ENCODE peak calls at places on chromosomes 1 and 21, in five cellular contexts. X is endodermal cell, A is transverse colon, U is GM23338, T is body of pancreas. F is an unnamed sample.

GRCh38 chr1:179002552-179003345 is 22.9 kb upstream of the FAM20B start:
- DNase-seq in X (peak; percentile 98), A (peak; percentile 79), U (peak; percentile 96), T (peak; percentile 83), F (peak; percentile 74)

GRCh38 chr1:7590426-7590790 is 180.7 kb upstream of the VAMP3 start:
- DNase-seq in X (no peak), A (no peak), U (no peak), T (no peak), F (no peak)

GRCh38 chr1:226821719-226822085 is 48.7 kb upstream of the PSEN2 start:
- DNase-seq in X (no peak), A (no peak), U (no peak), T (no peak), F (no peak)

GRCh38 chr1:9605946-9606455 is 17.3 kb downstream of the TMEM201 start:
- DNase-seq in X (no peak), A (no peak), U (no peak), T (no peak), F (no peak)

GRCh38 chr1:221462345-221462744 is 279.5 kb downstream of the DUSP10 start:
- DNase-seq in X (no peak), A (no peak), U (no peak), T (no peak), F (no peak)

GRCh38 chr1:29674625-29675326 is 438.5 kb downstream of the PTPRU start:
- DNase-seq in X (peak; percentile 19), A (no peak), U (no peak), T (no peak), F (peak; percentile 21)

GRCh38 chr1:9787702-9788101 is 36.1 kb downstream of the CLSTN1 start:
- DNase-seq in X (no peak), A (peak; percentile 45), U (no peak), T (no peak), F (no peak)

GRCh38 chr1:85027242-85027983 is 20.9 kb downstream of the MCOLN3 start:
- DNase-seq in X (no peak), A (no peak), U (peak; percentile 30), T (no peak), F (no peak)

GRCh38 chr1:177278626-177279390 is 108.0 kb downstream of the BRINP2 start:
- DNase-seq in X (peak; percentile 50), A (no peak), U (peak; percentile 7), T (no peak), F (no peak)

GRCh38 chr1:96643519-96643918 is 78.1 kb upstream of the PTBP2 start:
- DNase-seq in X (no peak), A (no peak), U (no peak), T (no peak), F (no peak)

GRCh38 chr1:36476945-36477344 is 5.8 kb downstream of the CSF3R start:
- DNase-seq in X (no peak), A (no peak), U (no peak), T (no peak), F (no peak)

GRCh38 chr1:16122361-16122881 is 33.4 kb downstream of the EPHA2 start:
- DNase-seq in X (peak; percentile 78), A (no peak), U (no peak), T (no peak), F (no peak)

GRCh38 chr1:237981223-237981622 is 90.5 kb upstream of the ZP4 start:
- DNase-seq in X (no peak), A (no peak), U (no peak), T (no peak), F (no peak)

GRCh38 chr1:3856923-3857790 is at the start of the genes CEP104 and DFFB:
- DNase-seq in X (peak; percentile 99), A (peak; percentile 97), U (peak; percentile 98), T (peak; percentile 100), F (peak; percentile 98)

GRCh38 chr1:211521102-211521815 is 29.3 kb upstream of the RD3 start:
- DNase-seq in X (no peak), A (no peak), U (no peak), T (peak; percentile 10), F (no peak)

GRCh38 chr21:29017639-29018237 is 1.4 kb downstream of the RWDD2B start:
- DNase-seq in X (no peak), A (no peak), U (no peak), T (no peak), F (no peak)

GRCh38 chr1:50720457-50721053 is 239.5 kb downstream of the FAF1 start:
- DNase-seq in X (no peak), A (no peak), U (peak; percentile 51), T (no peak), F (no peak)

GRCh38 chr1:8684590-8684989 is 132.8 kb downstream of the RERE start:
- DNase-seq in X (no peak), A (no peak), U (peak; percentile 44), T (no peak), F (no peak)

GRCh38 chr1:118077331-118078055 is 107.5 kb downstream of the SPAG17 start:
- DNase-seq in X (peak; percentile 57), A (no peak), U (peak; percentile 73), T (peak; percentile 37), F (no peak)

GRCh38 chr1:186187601-186188000 is 187.5 kb downstream of the TPR start:
- DNase-seq in X (no peak), A (no peak), U (no peak), T (no peak), F (no peak)

GRCh38 chr1:229121845-229122436 is 149.0 kb upstream of the RAB4A start:
- DNase-seq in X (peak; percentile 57), A (no peak), U (peak; percentile 42), T (peak; percentile 33), F (no peak)

GRCh38 chr1:51293898-51294515 is 36.4 kb downstream of the TTC39A start:
- DNase-seq in X (no peak), A (no peak), U (no peak), T (no peak), F (peak; percentile 10)

DNA sequence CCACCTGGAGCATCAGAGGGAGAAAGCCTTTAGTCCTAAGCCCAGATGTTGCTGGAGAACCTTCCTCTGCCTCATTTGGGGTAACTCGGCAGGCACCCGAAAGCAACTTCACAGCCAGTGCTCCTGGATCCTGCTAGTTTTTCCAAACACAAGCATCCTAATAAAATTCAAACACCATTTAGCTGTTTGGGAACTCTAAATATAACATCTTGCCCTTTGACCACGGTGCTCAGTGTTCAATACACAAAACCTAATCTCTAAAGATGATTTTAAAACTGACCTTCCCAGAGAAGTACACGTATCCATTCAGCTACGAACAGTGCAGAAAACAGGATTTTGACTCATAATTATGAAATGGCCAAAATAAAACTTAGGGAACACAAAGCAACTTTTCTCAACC is 40.3 kb downstream of the PROX1 start:
- DNase-seq in X (no peak), A (no peak), U (no peak), T (no peak), F (no peak)
- H3K27me3 ChIP-seq in X (no peaks in the 10 kb centered on the region), A (no peaks in the 10 kb centered on the region), U (no peaks in the 10 kb centered on the region), T (no peaks in the 10 kb centered on the region), F (no peaks in the 10 kb centered on the region)

DNA sequence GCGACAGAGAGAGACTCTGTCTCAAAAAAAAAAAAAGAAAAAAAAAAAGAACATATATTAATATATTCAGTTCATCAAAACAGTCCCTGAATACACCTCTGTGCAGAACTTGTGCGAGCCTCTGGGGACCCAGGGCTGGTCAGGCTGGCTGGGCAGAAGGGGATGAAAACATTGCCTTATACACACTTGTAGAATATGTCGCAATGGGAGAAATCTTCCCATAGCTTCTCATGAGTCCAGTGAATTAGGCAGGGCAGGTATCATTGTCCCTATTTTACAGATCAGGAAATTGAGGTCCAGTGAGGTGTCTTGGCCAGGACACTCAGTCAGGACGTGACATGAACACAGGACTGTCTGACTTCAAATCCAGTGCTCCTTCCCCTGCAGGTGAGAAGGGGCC is 12.6 kb upstream of the WNT4 start:
- DNase-seq in X (no peak), A (no peak), U (no peak), T (no peak), F (no peak)
- H3K4me1 ChIP-seq in X (peaks cover 26% of the 10 kb centered on the region), A (no peaks in the 10 kb centered on the region), U (no peaks in the 10 kb centered on the region), T (no peaks in the 10 kb centered on the region), F (no peaks in the 10 kb centered on the region)

GRCh38 chr1:17181785-17182464 is 23.0 kb upstream of the PADI1 start:
- DNase-seq in X (peak; percentile 59), A (no peak), U (peak; percentile 36), T (no peak), F (no peak)
- H3K4me3 ChIP-seq in X (no peak overlapping the region), A (no peak overlapping the region), U (no peak overlapping the region), T (no peak overlapping the region), F (no peak overlapping the region)

GRCh38 chr1:110494522-110495406 is 24.2 kb downstream of the KCNA10 start:
- DNase-seq in X (peak; percentile 70), A (no peak), U (peak; percentile 66), T (no peak), F (no peak)

GRCh38 chr1:110502402-110502801 is 16.6 kb downstream of the KCNA10 start:
- DNase-seq in X (no peak), A (no peak), U (no peak), T (no peak), F (no peak)

GRCh38 chr1:110495926-110496600 is 22.9 kb downstream of the KCNA10 start:
- DNase-seq in X (peak; percentile 94), A (peak; percentile 82), U (peak; percentile 88), T (peak; percentile 90), F (peak; percentile 91)

GRCh38 chr1:110501725-110502124 is 17.2 kb downstream of the KCNA10 start:
- DNase-seq in X (no peak), A (no peak), U (no peak), T (no peak), F (no peak)

DNA sequence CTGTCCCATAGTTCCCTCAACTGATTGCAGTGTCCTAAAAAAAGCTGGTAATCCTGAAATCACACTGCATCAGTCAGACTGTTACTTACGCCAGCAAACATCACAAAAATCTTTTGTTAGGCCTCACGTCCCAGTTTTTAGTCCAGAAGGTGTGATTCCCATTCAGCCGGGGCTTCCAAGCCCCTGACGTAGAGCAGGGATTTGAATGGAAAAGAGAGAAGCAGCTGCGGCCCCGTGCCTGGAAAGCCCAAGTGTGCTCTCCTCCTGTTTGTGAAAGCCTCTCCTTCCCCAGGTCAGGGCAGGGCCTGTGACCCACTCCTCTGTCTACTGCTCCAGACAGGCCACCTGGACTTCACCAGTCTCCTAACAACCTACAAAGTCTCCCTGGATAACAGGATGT is 20.7 kb downstream of the KCNA10 start:
- DNase-seq in X (no peak), A (no peak), U (no peak), T (no peak), F (no peak)
- H3K27me3 ChIP-seq in X (no peaks in the 10 kb centered on the region), A (no peaks in the 10 kb centered on the region), U (no peaks in the 10 kb centered on the region), T (no peaks in the 10 kb centered on the region), F (no peaks in the 10 kb centered on the region)

DNA sequence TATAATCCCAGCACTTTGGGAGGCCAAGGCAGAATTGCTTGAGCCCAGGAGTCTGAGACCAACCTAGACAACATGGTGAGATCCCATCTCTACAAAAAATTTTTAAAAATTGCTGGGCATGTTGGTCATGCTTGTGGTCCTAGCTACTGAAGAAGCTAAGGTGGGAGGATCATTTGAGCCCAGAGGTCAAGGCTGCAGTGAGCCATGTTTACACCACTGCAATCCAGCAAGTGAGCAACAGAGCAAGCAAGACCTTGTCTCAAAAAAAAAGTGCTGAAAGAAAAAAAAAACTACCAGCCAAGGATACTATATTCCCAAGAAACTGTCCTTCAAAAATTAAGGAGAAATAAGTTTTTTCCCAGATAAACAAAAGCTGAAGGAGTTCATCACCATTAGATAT is 78.1 kb downstream of the SH3GLB1 start:
- DNase-seq in X (no peak), A (no peak), U (no peak), T (no peak), F (no peak)
- H3K4me1 ChIP-seq in X (no peaks in the 10 kb centered on the region), A (no peaks in the 10 kb centered on the region), U (no peaks in the 10 kb centered on the region), T (no peaks in the 10 kb centered on the region), F (no peaks in the 10 kb centered on the region)

DNA sequence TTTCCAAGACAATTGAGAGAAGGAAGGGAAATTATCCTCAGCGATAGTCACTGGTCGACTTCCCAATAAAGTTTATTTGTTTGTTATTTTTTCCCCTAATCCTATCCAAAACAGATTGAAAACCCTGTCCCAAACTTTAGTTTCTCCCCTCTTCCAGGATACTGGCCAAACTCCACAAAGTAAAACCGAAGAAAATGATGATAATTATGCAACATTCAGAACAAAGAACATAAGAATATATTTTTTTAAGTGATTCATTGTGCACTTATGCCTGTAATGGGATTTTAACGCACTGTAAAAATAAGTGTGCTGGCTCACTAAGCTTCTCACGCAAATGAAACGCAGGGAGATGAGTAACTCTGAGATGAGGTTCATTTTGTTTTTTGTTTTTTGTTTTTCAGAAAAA is 6.0 kb downstream of the GLIS1 start:
- DNase-seq in X (no peak), A (no peak), U (no peak), T (no peak), F (no peak)
- H3K4me3 ChIP-seq in X (no peak overlapping the region), A (no peak overlapping the region), U (no peak overlapping the region), T (no peak overlapping the region), F (no peak overlapping the region)

F was measured in stomach.